ENCODE peak calls at places on chromosome 2, in four cellular contexts. One of them, this sample, is unnamed.

GRCh38 chr2:209334188-209335017 is 89.4 kb upstream of the MAP2 start:
- DNase-seq in stimulated activated CD8-positive, alpha-beta memory T cell treated with anti-CD3 and anti-CD28 coated beads, Interleukin-7, amount 100 ng/mL, for 48 hours: no peak
- DNase-seq in HuH-7.5: no peak
- DNase-seq in bronchial epithelial cell: peak
- DNase-seq in this sample: no peak

GRCh38 chr2:150020221-150020620 is 432.6 kb upstream of the MMADHC start:
- DNase-seq in stimulated activated CD8-positive, alpha-beta memory T cell treated with anti-CD3 and anti-CD28 coated beads, Interleukin-7, amount 100 ng/mL, for 48 hours: no peak
- DNase-seq in bronchial epithelial cell: peak
- DNase-seq in HuH-7.5: no peak
- DNase-seq in this sample: no peak

GRCh38 chr2:150802648-150803047 is 315.2 kb upstream of the RND3 start:
- DNase-seq in stimulated activated CD8-positive, alpha-beta memory T cell treated with anti-CD3 and anti-CD28 coated beads, Interleukin-7, amount 100 ng/mL, for 48 hours: no peak
- DNase-seq in HuH-7.5: no peak
- DNase-seq in bronchial epithelial cell: no peak
- DNase-seq in this sample: no peak

GRCh38 chr2:39660612-39661196 is 5.0 kb upstream of the TMEM178A start:
- DNase-seq in bronchial epithelial cell: no peak
- DNase-seq in stimulated activated CD8-positive, alpha-beta memory T cell treated with anti-CD3 and anti-CD28 coated beads, Interleukin-7, amount 100 ng/mL, for 48 hours: no peak
- DNase-seq in HuH-7.5: no peak
- DNase-seq in this sample: no peak

GRCh38 chr2:217746741-217747287 is 256.0 kb downstream of the TNS1 start:
- DNase-seq in bronchial epithelial cell: peak
- DNase-seq in stimulated activated CD8-positive, alpha-beta memory T cell treated with anti-CD3 and anti-CD28 coated beads, Interleukin-7, amount 100 ng/mL, for 48 hours: no peak
- DNase-seq in HuH-7.5: no peak
- DNase-seq in this sample: no peak

GRCh38 chr2:128091691-128092050 is 671 bp downstream of the UGGT1 start:
- DNase-seq in stimulated activated CD8-positive, alpha-beta memory T cell treated with anti-CD3 and anti-CD28 coated beads, Interleukin-7, amount 100 ng/mL, for 48 hours: no peak
- DNase-seq in HuH-7.5: no peak
- DNase-seq in bronchial epithelial cell: peak
- DNase-seq in this sample: no peak

GRCh38 chr2:208266641-208267335 is 733 bp downstream of the PIKFYVE start:
- DNase-seq in HuH-7.5: no peak
- DNase-seq in bronchial epithelial cell: peak
- DNase-seq in stimulated activated CD8-positive, alpha-beta memory T cell treated with anti-CD3 and anti-CD28 coated beads, Interleukin-7, amount 100 ng/mL, for 48 hours: no peak
- DNase-seq in this sample: no peak

GRCh38 chr2:43993437-43993836 is 2.4 kb downstream of the LRPPRC start:
- DNase-seq in stimulated activated CD8-positive, alpha-beta memory T cell treated with anti-CD3 and anti-CD28 coated beads, Interleukin-7, amount 100 ng/mL, for 48 hours: no peak
- DNase-seq in HuH-7.5: no peak
- DNase-seq in bronchial epithelial cell: no peak
- DNase-seq in this sample: no peak

GRCh38 chr2:46848446-46848845 is 67.2 kb downstream of the MCFD2 start:
- DNase-seq in stimulated activated CD8-positive, alpha-beta memory T cell treated with anti-CD3 and anti-CD28 coated beads, Interleukin-7, amount 100 ng/mL, for 48 hours: no peak
- DNase-seq in bronchial epithelial cell: no peak
- DNase-seq in HuH-7.5: no peak
- DNase-seq in this sample: no peak

GRCh38 chr2:233369897-233370758 is 15.8 kb downstream of the DGKD start:
- DNase-seq in bronchial epithelial cell: no peak
- DNase-seq in stimulated activated CD8-positive, alpha-beta memory T cell treated with anti-CD3 and anti-CD28 coated beads, Interleukin-7, amount 100 ng/mL, for 48 hours: no peak
- DNase-seq in HuH-7.5: no peak
- DNase-seq in this sample: no peak

GRCh38 chr2:3613524-3613905 is 18.6 kb downstream of the COLEC11 start:
- DNase-seq in stimulated activated CD8-positive, alpha-beta memory T cell treated with anti-CD3 and anti-CD28 coated beads, Interleukin-7, amount 100 ng/mL, for 48 hours: no peak
- DNase-seq in HuH-7.5: no peak
- DNase-seq in bronchial epithelial cell: no peak
- DNase-seq in this sample: no peak

GRCh38 chr2:98909381-98910211 is 26.4 kb downstream of the CRACDL start:
- DNase-seq in bronchial epithelial cell: peak
- DNase-seq in stimulated activated CD8-positive, alpha-beta memory T cell treated with anti-CD3 and anti-CD28 coated beads, Interleukin-7, amount 100 ng/mL, for 48 hours: no peak
- DNase-seq in HuH-7.5: peak
- DNase-seq in this sample: no peak

GRCh38 chr2:191202209-191202721 is 42.9 kb upstream of the MYO1B start:
- DNase-seq in bronchial epithelial cell: peak
- DNase-seq in stimulated activated CD8-positive, alpha-beta memory T cell treated with anti-CD3 and anti-CD28 coated beads, Interleukin-7, amount 100 ng/mL, for 48 hours: no peak
- DNase-seq in HuH-7.5: no peak
- DNase-seq in this sample: no peak

GRCh38 chr2:47401789-47402554 is 984 bp upstream of the MSH2 start:
- DNase-seq in bronchial epithelial cell: no peak
- DNase-seq in HuH-7.5: no peak
- DNase-seq in stimulated activated CD8-positive, alpha-beta memory T cell treated with anti-CD3 and anti-CD28 coated beads, Interleukin-7, amount 100 ng/mL, for 48 hours: no peak
- DNase-seq in this sample: no peak

This sample was measured in thoracic aorta.